ENCODE peak calls at places on chromosomes 6 and 20, in five cellular contexts. One of them, this sample, is unnamed.

GRCh38 chr6:161434921-161435411 is 161.1 kb upstream of the AGPAT4 start:
- DNase-seq in globus pallidus: peak; percentile 53
- DNase-seq in activated T-cell treated with anti-CD3 and anti-CD28 coated beads, Interleukin-2, amount 50 U/mL, for 72 hours: no peak
- DNase-seq in NCI-H2171 treated with DMSO at 0.1 percent for 48 hours: no peak
- DNase-seq in epithelial cell of prostate: no peak
- DNase-seq in this sample: peak; percentile 70

GRCh38 chr6:113190170-113190569 is 667.0 kb upstream of the MARCKS start:
- DNase-seq in globus pallidus: no peak
- DNase-seq in activated T-cell treated with anti-CD3 and anti-CD28 coated beads, Interleukin-2, amount 50 U/mL, for 72 hours: no peak
- DNase-seq in NCI-H2171 treated with DMSO at 0.1 percent for 48 hours: no peak
- DNase-seq in epithelial cell of prostate: no peak
- DNase-seq in this sample: no peak

GRCh38 chr6:12870033-12870432 is 153.5 kb downstream of the PHACTR1 start:
- DNase-seq in globus pallidus: no peak
- DNase-seq in activated T-cell treated with anti-CD3 and anti-CD28 coated beads, Interleukin-2, amount 50 U/mL, for 72 hours: no peak
- DNase-seq in NCI-H2171 treated with DMSO at 0.1 percent for 48 hours: peak; percentile 49
- DNase-seq in epithelial cell of prostate: no peak
- DNase-seq in this sample: no peak

GRCh38 chr20:53917145-53918009 is 153.0 kb downstream of the BCAS1 start:
- DNase-seq in globus pallidus: peak; percentile 54
- DNase-seq in activated T-cell treated with anti-CD3 and anti-CD28 coated beads, Interleukin-2, amount 50 U/mL, for 72 hours: no peak
- DNase-seq in NCI-H2171 treated with DMSO at 0.1 percent for 48 hours: no peak
- DNase-seq in epithelial cell of prostate: no peak
- DNase-seq in this sample: peak; percentile 67

GRCh38 chr6:39228992-39229767 is at the start of gene KCNK5:
- DNase-seq in globus pallidus: peak; percentile 27
- DNase-seq in activated T-cell treated with anti-CD3 and anti-CD28 coated beads, Interleukin-2, amount 50 U/mL, for 72 hours: peak; percentile 93
- DNase-seq in NCI-H2171 treated with DMSO at 0.1 percent for 48 hours: peak; percentile 77
- DNase-seq in epithelial cell of prostate: no peak
- DNase-seq in this sample: no peak

GRCh38 chr6:54093306-54093705 is 17.9 kb upstream of the MLIP start:
- DNase-seq in globus pallidus: no peak
- DNase-seq in activated T-cell treated with anti-CD3 and anti-CD28 coated beads, Interleukin-2, amount 50 U/mL, for 72 hours: no peak
- DNase-seq in NCI-H2171 treated with DMSO at 0.1 percent for 48 hours: no peak
- DNase-seq in epithelial cell of prostate: no peak
- DNase-seq in this sample: no peak

GRCh38 chr6:26440977-26441358 is 664 bp downstream of the BTN3A3 start:
- DNase-seq in globus pallidus: no peak
- DNase-seq in activated T-cell treated with anti-CD3 and anti-CD28 coated beads, Interleukin-2, amount 50 U/mL, for 72 hours: no peak
- DNase-seq in NCI-H2171 treated with DMSO at 0.1 percent for 48 hours: no peak
- DNase-seq in epithelial cell of prostate: no peak
- DNase-seq in this sample: no peak

GRCh38 chr6:107061125-107062020 is 33.4 kb downstream of the MTRES1 start:
- DNase-seq in globus pallidus: no peak
- DNase-seq in activated T-cell treated with anti-CD3 and anti-CD28 coated beads, Interleukin-2, amount 50 U/mL, for 72 hours: peak; percentile 19
- DNase-seq in NCI-H2171 treated with DMSO at 0.1 percent for 48 hours: no peak
- DNase-seq in epithelial cell of prostate: no peak
- DNase-seq in this sample: no peak

GRCh38 chr20:36932476-36933426 is 18.8 kb downstream of the SAMHD1 start:
- DNase-seq in globus pallidus: no peak
- DNase-seq in activated T-cell treated with anti-CD3 and anti-CD28 coated beads, Interleukin-2, amount 50 U/mL, for 72 hours: no peak
- DNase-seq in NCI-H2171 treated with DMSO at 0.1 percent for 48 hours: no peak
- DNase-seq in epithelial cell of prostate: no peak
- DNase-seq in this sample: no peak

GRCh38 chr20:61515922-61516321 is 263.9 kb downstream of the CDH4 start:
- DNase-seq in globus pallidus: no peak
- DNase-seq in activated T-cell treated with anti-CD3 and anti-CD28 coated beads, Interleukin-2, amount 50 U/mL, for 72 hours: no peak
- DNase-seq in NCI-H2171 treated with DMSO at 0.1 percent for 48 hours: no peak
- DNase-seq in epithelial cell of prostate: no peak
- DNase-seq in this sample: no peak

GRCh38 chr6:157977176-157977804 is 4.4 kb upstream of the SYNJ2 start:
- DNase-seq in globus pallidus: no peak
- DNase-seq in activated T-cell treated with anti-CD3 and anti-CD28 coated beads, Interleukin-2, amount 50 U/mL, for 72 hours: no peak
- DNase-seq in NCI-H2171 treated with DMSO at 0.1 percent for 48 hours: no peak
- DNase-seq in epithelial cell of prostate: no peak
- DNase-seq in this sample: no peak

GRCh38 chr6:35224720-35225119 is 11.0 kb downstream of the SCUBE3 start:
- DNase-seq in globus pallidus: no peak
- DNase-seq in activated T-cell treated with anti-CD3 and anti-CD28 coated beads, Interleukin-2, amount 50 U/mL, for 72 hours: no peak
- DNase-seq in NCI-H2171 treated with DMSO at 0.1 percent for 48 hours: no peak
- DNase-seq in epithelial cell of prostate: no peak
- DNase-seq in this sample: no peak

GRCh38 chr6:147166360-147166944 is 37.8 kb upstream of the STXBP5 start:
- DNase-seq in globus pallidus: no peak
- DNase-seq in activated T-cell treated with anti-CD3 and anti-CD28 coated beads, Interleukin-2, amount 50 U/mL, for 72 hours: no peak
- DNase-seq in NCI-H2171 treated with DMSO at 0.1 percent for 48 hours: no peak
- DNase-seq in epithelial cell of prostate: no peak
- DNase-seq in this sample: no peak

GRCh38 chr6:195861-196360 is 96.4 kb upstream of the DUSP22 start:
- DNase-seq in globus pallidus: peak; percentile 11
- DNase-seq in activated T-cell treated with anti-CD3 and anti-CD28 coated beads, Interleukin-2, amount 50 U/mL, for 72 hours: peak; percentile 52
- DNase-seq in NCI-H2171 treated with DMSO at 0.1 percent for 48 hours: no peak
- DNase-seq in epithelial cell of prostate: no peak
- DNase-seq in this sample: peak; percentile 3

GRCh38 chr20:595330-596308 is 14.5 kb downstream of the TCF15 start:
- DNase-seq in globus pallidus: no peak
- DNase-seq in activated T-cell treated with anti-CD3 and anti-CD28 coated beads, Interleukin-2, amount 50 U/mL, for 72 hours: no peak
- DNase-seq in NCI-H2171 treated with DMSO at 0.1 percent for 48 hours: no peak
- DNase-seq in epithelial cell of prostate: no peak
- DNase-seq in this sample: no peak

GRCh38 chr6:165744515-165745228 is 81.6 kb upstream of the PDE10A start:
- DNase-seq in globus pallidus: no peak
- DNase-seq in activated T-cell treated with anti-CD3 and anti-CD28 coated beads, Interleukin-2, amount 50 U/mL, for 72 hours: no peak
- DNase-seq in NCI-H2171 treated with DMSO at 0.1 percent for 48 hours: no peak
- DNase-seq in epithelial cell of prostate: no peak
- DNase-seq in this sample: no peak

GRCh38 chr6:80174931-80175572 is 68.6 kb downstream of the BCKDHB start:
- DNase-seq in globus pallidus: no peak
- DNase-seq in activated T-cell treated with anti-CD3 and anti-CD28 coated beads, Interleukin-2, amount 50 U/mL, for 72 hours: no peak
- DNase-seq in NCI-H2171 treated with DMSO at 0.1 percent for 48 hours: no peak
- DNase-seq in epithelial cell of prostate: no peak
- DNase-seq in this sample: no peak

GRCh38 chr6:25883536-25883935 is 9.5 kb upstream of the SLC17A3 start:
- DNase-seq in globus pallidus: no peak
- DNase-seq in activated T-cell treated with anti-CD3 and anti-CD28 coated beads, Interleukin-2, amount 50 U/mL, for 72 hours: no peak
- DNase-seq in NCI-H2171 treated with DMSO at 0.1 percent for 48 hours: no peak
- DNase-seq in epithelial cell of prostate: no peak
- DNase-seq in this sample: no peak

GRCh38 chr20:35306931-35307517 is 14.8 kb upstream of the FAM83C start:
- DNase-seq in globus pallidus: peak; percentile 47
- DNase-seq in activated T-cell treated with anti-CD3 and anti-CD28 coated beads, Interleukin-2, amount 50 U/mL, for 72 hours: peak; percentile 45
- DNase-seq in NCI-H2171 treated with DMSO at 0.1 percent for 48 hours: peak; percentile 36
- DNase-seq in epithelial cell of prostate: no peak
- DNase-seq in this sample: peak; percentile 85

GRCh38 chr6:107657755-107658461 is 166.2 kb downstream of the SCML4 start:
- DNase-seq in globus pallidus: no peak
- DNase-seq in activated T-cell treated with anti-CD3 and anti-CD28 coated beads, Interleukin-2, amount 50 U/mL, for 72 hours: peak; percentile 71
- DNase-seq in NCI-H2171 treated with DMSO at 0.1 percent for 48 hours: no peak
- DNase-seq in epithelial cell of prostate: no peak
- DNase-seq in this sample: peak; percentile 32

GRCh38 chr20:46367967-46368901 is 38.2 kb downstream of the ELMO2 start:
- DNase-seq in globus pallidus: no peak
- DNase-seq in activated T-cell treated with anti-CD3 and anti-CD28 coated beads, Interleukin-2, amount 50 U/mL, for 72 hours: peak; percentile 42
- DNase-seq in NCI-H2171 treated with DMSO at 0.1 percent for 48 hours: peak; percentile 14
- DNase-seq in epithelial cell of prostate: no peak
- DNase-seq in this sample: peak; percentile 20

GRCh38 chr6:68777956-68778355 is 142.9 kb downstream of the ADGRB3 start:
- DNase-seq in globus pallidus: peak; percentile 79
- DNase-seq in activated T-cell treated with anti-CD3 and anti-CD28 coated beads, Interleukin-2, amount 50 U/mL, for 72 hours: no peak
- DNase-seq in NCI-H2171 treated with DMSO at 0.1 percent for 48 hours: peak; percentile 94
- DNase-seq in epithelial cell of prostate: no peak
- DNase-seq in this sample: peak; percentile 96

GRCh38 chr20:12700701-12701100 is 308.1 kb upstream of the SPTLC3 start:
- DNase-seq in globus pallidus: no peak
- DNase-seq in activated T-cell treated with anti-CD3 and anti-CD28 coated beads, Interleukin-2, amount 50 U/mL, for 72 hours: no peak
- DNase-seq in NCI-H2171 treated with DMSO at 0.1 percent for 48 hours: peak; percentile 98
- DNase-seq in epithelial cell of prostate: no peak
- DNase-seq in this sample: no peak

GRCh38 chr6:130365166-130366010 is 429 bp upstream of the TMEM200A start:
- DNase-seq in globus pallidus: no peak
- DNase-seq in activated T-cell treated with anti-CD3 and anti-CD28 coated beads, Interleukin-2, amount 50 U/mL, for 72 hours: peak; percentile 64
- DNase-seq in NCI-H2171 treated with DMSO at 0.1 percent for 48 hours: no peak
- DNase-seq in epithelial cell of prostate: no peak
- DNase-seq in this sample: peak; percentile 6

GRCh38 chr6:21741221-21742109 is 147.9 kb downstream of the SOX4 start:
- DNase-seq in globus pallidus: no peak
- DNase-seq in activated T-cell treated with anti-CD3 and anti-CD28 coated beads, Interleukin-2, amount 50 U/mL, for 72 hours: no peak
- DNase-seq in NCI-H2171 treated with DMSO at 0.1 percent for 48 hours: peak; percentile 55
- DNase-seq in epithelial cell of prostate: no peak
- DNase-seq in this sample: no peak

GRCh38 chr6:11232968-11233626 is 629 bp upstream of the NEDD9 start:
- DNase-seq in globus pallidus: no peak
- DNase-seq in activated T-cell treated with anti-CD3 and anti-CD28 coated beads, Interleukin-2, amount 50 U/mL, for 72 hours: no peak
- DNase-seq in NCI-H2171 treated with DMSO at 0.1 percent for 48 hours: peak; percentile 77
- DNase-seq in epithelial cell of prostate: no peak
- DNase-seq in this sample: no peak

GRCh38 chr20:40883097-40883496 is 145.5 kb upstream of the TOP1 start:
- DNase-seq in globus pallidus: no peak
- DNase-seq in activated T-cell treated with anti-CD3 and anti-CD28 coated beads, Interleukin-2, amount 50 U/mL, for 72 hours: no peak
- DNase-seq in NCI-H2171 treated with DMSO at 0.1 percent for 48 hours: no peak
- DNase-seq in epithelial cell of prostate: no peak
- DNase-seq in this sample: no peak

GRCh38 chr20:10864076-10864672 is 190.4 kb upstream of the JAG1 start:
- DNase-seq in globus pallidus: no peak
- DNase-seq in activated T-cell treated with anti-CD3 and anti-CD28 coated beads, Interleukin-2, amount 50 U/mL, for 72 hours: no peak
- DNase-seq in NCI-H2171 treated with DMSO at 0.1 percent for 48 hours: no peak
- DNase-seq in epithelial cell of prostate: no peak
- DNase-seq in this sample: no peak

GRCh38 chr6:73451166-73452106 is 661 bp downstream of the CGAS start:
- DNase-seq in globus pallidus: peak; percentile 16
- DNase-seq in activated T-cell treated with anti-CD3 and anti-CD28 coated beads, Interleukin-2, amount 50 U/mL, for 72 hours: peak; percentile 56
- DNase-seq in NCI-H2171 treated with DMSO at 0.1 percent for 48 hours: peak; percentile 41
- DNase-seq in epithelial cell of prostate: no peak
- DNase-seq in this sample: no peak

This sample was measured in cerebellar cortex.